ENCODE peak calls at places on chromosomes 4 and X, in eight cellular contexts. W, C, G, T, U, Q, I and D are unnamed samples.

GRCh38 chr4:77349796-77350195 is 192.8 kb downstream of the CCNG2 start:
- DNase-seq in T (no peak), Q (no peak), W (no peak), C (no peak), I (no peak), G (no peak), U (no peak), D (no peak)

GRCh38 chr4:144357970-144358369 is 217.5 kb upstream of the GYPA start:
- DNase-seq in T (no peak), U (no peak), W (no peak), I (no peak), Q (no peak), G (no peak), C (no peak), D (no peak)

GRCh38 chr4:18454349-18454748 is 432.8 kb upstream of the LCORL start:
- DNase-seq in T (no peak), W (no peak), I (no peak), U (no peak), G (no peak), Q (no peak), C (no peak), D (no peak)

GRCh38 chr4:124432500-124432899 is 280.0 kb downstream of the ANKRD50 start:
- DNase-seq in W (no peak), U (no peak), I (no peak), Q (peak; percentile 86), C (no peak), G (no peak), T (no peak), D (no peak)

GRCh38 chr4:166143227-166143626 is 270.2 kb downstream of the TLL1 start:
- DNase-seq in G (no peak), I (no peak), U (no peak), C (no peak), Q (no peak), T (peak; percentile 8), W (no peak), D (no peak)

GRCh38 chrX:13024911-13025454 is 19.4 kb downstream of the FAM9C start:
- DNase-seq in C (no peak), Q (no peak), I (no peak), W (no peak), T (no peak), G (no peak), U (no peak), D (no peak)

GRCh38 chr4:183621875-183622274 is 37.1 kb downstream of the RWDD4 start:
- DNase-seq in C (no peak), G (no peak), T (peak; percentile 63), Q (no peak), W (no peak), I (no peak), U (no peak), D (no peak)

GRCh38 chrX:33175201-33175600 is 36.1 kb downstream of the DMD start:
- DNase-seq in C (no peak), W (no peak), I (no peak), G (no peak), U (no peak), T (no peak), Q (no peak), D (no peak)

GRCh38 chr4:40205259-40206198 is 8.7 kb downstream of the RHOH start:
- DNase-seq in C (no peak), U (no peak), I (no peak), T (peak; percentile 96), W (no peak), Q (no peak), G (peak; percentile 47), D (no peak)

GRCh38 chr4:24892778-24893177 is 20.1 kb downstream of the CCDC149 start:
- DNase-seq in W (no peak), Q (no peak), T (no peak), C (no peak), G (no peak), I (no peak), U (no peak), D (no peak)

GRCh38 chr4:19944251-19944650 is 307.5 kb upstream of the SLIT2 start:
- DNase-seq in Q (no peak), I (no peak), W (no peak), U (no peak), C (no peak), G (no peak), T (no peak), D (no peak)

GRCh38 chr4:13538427-13538973 is 5.8 kb downstream of the NKX3-2 start:
- DNase-seq in G (no peak), Q (no peak), U (no peak), W (no peak), T (no peak), I (no peak), C (no peak), D (no peak)

GRCh38 chrX:17944833-17945497 is 83.9 kb upstream of the RAI2 start:
- DNase-seq in W (no peak), U (no peak), Q (peak; percentile 37), I (no peak), T (peak; percentile 33), C (no peak), G (no peak), D (no peak)

GRCh38 chr4:100286601-100287000 is 96.3 kb upstream of the DDIT4L start:
- DNase-seq in W (no peak), Q (no peak), U (peak; percentile 48), C (no peak), T (no peak), G (no peak), I (no peak), D (no peak)

GRCh38 chr4:105719214-105719613 is 10.6 kb downstream of the GSTCD start:
- DNase-seq in I (no peak), Q (peak; percentile 20), T (no peak), C (no peak), U (no peak), G (no peak), W (no peak), D (no peak)

GRCh38 chr4:42172921-42173320 is 20.5 kb upstream of the BEND4 start:
- DNase-seq in C (no peak), W (no peak), T (no peak), I (no peak), U (no peak), G (no peak), Q (no peak), D (no peak)

GRCh38 chrX:139211568-139212182 is 318.9 kb upstream of the F9 start:
- DNase-seq in W (no peak), C (no peak), U (no peak), Q (no peak), G (no peak), I (no peak), T (peak; percentile 44), D (no peak)

GRCh38 chr4:144338834-144339233 is 198.3 kb upstream of the GYPA start:
- DNase-seq in T (no peak), C (no peak), U (no peak), W (no peak), G (no peak), I (no peak), Q (peak; percentile 16), D (no peak)

GRCh38 chr4:127601029-127601428 is 31.7 kb upstream of the INTU start:
- DNase-seq in T (no peak), G (no peak), U (no peak), C (no peak), I (no peak), Q (no peak), W (no peak), D (no peak)

GRCh38 chrX:130552444-130553073 is 150.8 kb downstream of the RBMX2 start:
- DNase-seq in W (no peak), Q (no peak), U (no peak), G (no peak), C (no peak), I (no peak), T (no peak), D (no peak)

GRCh38 chr4:54067163-54067562 is 2.8 kb upstream of the CHIC2 start:
- DNase-seq in W (no peak), T (no peak), Q (peak; percentile 56), I (no peak), C (peak; percentile 80), G (no peak), U (no peak), D (peak; percentile 76)